ENCODE peak calls at places on chromosome 22, in nine cellular contexts. I is AG04450, P is kidney, R is Panc1, G is GM23338, H is endodermal cell, V is small intestine, Q is left lung, J is right lobe of liver. K is an unnamed sample.

GRCh38 chr22:31647516-31647915 is 14.5 kb downstream of the PISD start:
- DNase-seq in J (no peak), Q (no peak), V (no peak), P (no peak), H (no peak), I (peak), G (no peak), R (no peak), K (no peak)

GRCh38 chr22:46293591-46294260 is 2.9 kb upstream of the GTSE1 start:
- DNase-seq in I (no peak), H (no peak), V (no peak), G (no peak), Q (peak), R (no peak), J (no peak), P (no peak), K (peak)

GRCh38 chr22:24728790-24729637 is 45.5 kb downstream of the PIWIL3 start:
- DNase-seq in R (no peak), V (no peak), G (peak), Q (no peak), H (peak), J (no peak), P (no peak), I (peak), K (peak)

GRCh38 chr22:40567106-40567505 is 69.4 kb downstream of the MRTFA start:
- DNase-seq in G (no peak), P (no peak), V (no peak), R (peak), Q (no peak), H (no peak), J (no peak), I (peak), K (no peak)

GRCh38 chr22:17707526-17707925 is 66.7 kb downstream of the BID start:
- DNase-seq in J (no peak), R (no peak), H (no peak), I (no peak), V (no peak), G (no peak), Q (no peak), P (no peak), K (no peak)

GRCh38 chr22:32985899-32986772 is 72.0 kb downstream of the SYN3 start:
- DNase-seq in R (peak), V (peak), P (no peak), H (peak), J (peak), I (peak), G (peak), Q (peak), K (peak)

GRCh38 chr22:47370448-47371262 is 608.2 kb downstream of the TBC1D22A start:
- DNase-seq in Q (no peak), P (no peak), I (no peak), V (no peak), R (no peak), G (no peak), J (no peak), H (peak), K (no peak)

GRCh38 chr22:37126882-37127281 is 17.4 kb upstream of the TMPRSS6 start:
- DNase-seq in R (no peak), V (no peak), J (peak), P (no peak), Q (no peak), I (no peak), H (peak), G (peak), K (no peak)

GRCh38 chr22:46336119-46337078 is 885 bp downstream of the TRMU start:
- DNase-seq in Q (no peak), J (peak), R (no peak), P (peak), H (peak), V (peak), G (peak), I (no peak), K (no peak)

GRCh38 chr22:48254311-48254873 is 1491.9 kb downstream of the TBC1D22A start:
- DNase-seq in G (no peak), P (no peak), Q (peak), J (no peak), V (no peak), R (no peak), I (no peak), H (peak), K (no peak)

GRCh38 chr22:38656256-38657148 is at the start of the genes CBY1 and FAM227A:
- DNase-seq in R (peak), V (peak), H (peak), Q (peak), P (peak), G (peak), J (peak), I (peak), K (peak)

GRCh38 chr22:27624705-27625104 is 176.9 kb downstream of the MN1 start:
- DNase-seq in G (no peak), P (no peak), Q (no peak), J (no peak), I (no peak), H (no peak), V (no peak), R (no peak), K (no peak)

DNA sequence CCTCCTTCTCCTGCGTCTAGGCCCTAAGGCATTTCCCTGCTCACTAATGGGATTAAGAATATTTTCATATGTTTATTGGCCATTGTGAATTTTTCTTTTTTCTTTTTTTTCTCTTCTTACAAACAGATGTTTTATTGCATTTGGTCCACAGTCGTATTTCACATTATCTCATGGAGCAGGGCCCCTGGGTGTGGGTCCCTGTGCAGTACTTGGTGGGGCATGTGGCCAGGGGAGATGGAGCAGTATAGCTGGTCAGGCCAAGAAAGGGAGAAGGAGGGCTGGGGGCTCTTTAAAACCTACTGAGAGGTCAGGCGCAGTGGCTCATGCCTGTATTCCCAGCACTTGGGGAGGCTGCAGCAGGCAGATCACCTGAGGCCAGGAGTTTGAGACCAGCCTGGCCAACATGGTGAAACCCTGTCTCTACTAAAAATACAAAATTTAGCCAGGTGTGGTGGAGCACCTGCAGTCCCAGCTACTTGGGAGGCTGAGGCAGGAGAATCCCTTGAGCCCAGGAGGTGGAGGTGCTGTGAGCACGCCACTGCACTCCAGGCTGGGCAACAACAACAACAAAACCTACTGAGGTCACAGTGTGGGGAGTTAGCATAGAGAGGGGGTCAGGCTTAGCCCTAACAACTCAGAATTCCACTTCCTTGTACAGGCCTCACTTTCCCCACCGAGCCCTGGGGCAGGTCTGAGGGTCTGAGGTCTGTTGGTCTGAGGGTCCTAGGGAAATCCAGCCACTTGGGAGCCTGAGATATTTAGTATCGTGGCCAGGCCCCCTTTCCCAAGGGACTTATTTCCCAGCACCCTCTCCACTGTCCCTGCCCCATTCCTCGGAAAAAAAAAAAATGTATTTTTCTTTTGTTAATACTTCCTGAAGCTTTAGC is 35.0 kb upstream of the HORMAD2 start:
- DNase-seq in J (no peak), I (no peak), Q (no peak), G (no peak), P (no peak), R (no peak), H (peak), V (no peak), K (no peak)
- H3K27ac ChIP-seq in J (peak), I (peak), Q (no peak), G (no peak), P (peak), R (no peak), H (no peak), V (no peak), K (no peak)

DNA sequence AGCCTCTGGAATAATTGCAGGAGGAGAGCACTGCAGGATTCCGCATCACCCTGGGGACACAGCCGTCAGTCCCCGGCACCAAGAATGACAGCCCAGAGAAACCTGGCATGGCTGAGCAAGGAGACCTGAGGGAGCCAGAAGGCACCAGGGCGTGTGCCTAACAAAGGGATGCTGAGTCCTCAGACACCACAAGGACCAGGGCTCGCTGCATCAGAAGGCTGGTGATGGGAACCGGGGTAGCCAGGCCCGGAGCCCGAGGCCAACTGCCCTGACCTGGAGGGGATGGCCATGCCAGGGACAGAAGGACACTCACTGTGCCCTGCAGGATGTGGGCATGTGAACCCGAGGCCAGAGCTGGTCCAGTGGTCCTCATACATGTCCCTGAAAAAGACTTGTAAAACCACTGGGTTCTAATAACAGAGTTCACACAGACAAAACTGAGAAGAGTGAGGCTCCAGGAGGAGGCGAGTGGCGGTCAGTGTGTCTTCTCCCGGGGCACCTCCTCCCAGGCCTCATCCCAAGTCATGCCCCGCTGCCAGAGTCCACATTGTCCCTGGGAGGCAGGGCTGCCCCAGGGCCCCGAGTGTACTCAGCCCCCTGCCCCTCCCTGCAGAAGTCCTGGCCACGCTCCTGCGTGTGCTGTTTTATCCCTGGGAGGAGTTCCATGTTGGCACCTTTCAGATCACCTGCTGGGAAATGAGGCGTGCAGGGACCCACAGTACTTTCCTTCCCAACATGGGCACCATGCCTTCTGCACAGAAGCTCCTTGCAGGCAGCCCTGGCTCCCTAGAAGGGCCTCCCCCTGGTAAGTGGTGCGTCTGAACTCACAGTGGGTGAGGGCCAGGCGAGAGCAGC is 42.5 kb downstream of the TBX1 start:
- DNase-seq in Q (peak), V (no peak), R (no peak), H (no peak), P (peak), G (no peak), I (no peak), J (peak), K (no peak)
- H3K27ac ChIP-seq in Q (no peak), V (no peak), R (no peak), H (no peak), P (no peak), G (no peak), I (no peak), J (no peak), K (no peak)

DNA sequence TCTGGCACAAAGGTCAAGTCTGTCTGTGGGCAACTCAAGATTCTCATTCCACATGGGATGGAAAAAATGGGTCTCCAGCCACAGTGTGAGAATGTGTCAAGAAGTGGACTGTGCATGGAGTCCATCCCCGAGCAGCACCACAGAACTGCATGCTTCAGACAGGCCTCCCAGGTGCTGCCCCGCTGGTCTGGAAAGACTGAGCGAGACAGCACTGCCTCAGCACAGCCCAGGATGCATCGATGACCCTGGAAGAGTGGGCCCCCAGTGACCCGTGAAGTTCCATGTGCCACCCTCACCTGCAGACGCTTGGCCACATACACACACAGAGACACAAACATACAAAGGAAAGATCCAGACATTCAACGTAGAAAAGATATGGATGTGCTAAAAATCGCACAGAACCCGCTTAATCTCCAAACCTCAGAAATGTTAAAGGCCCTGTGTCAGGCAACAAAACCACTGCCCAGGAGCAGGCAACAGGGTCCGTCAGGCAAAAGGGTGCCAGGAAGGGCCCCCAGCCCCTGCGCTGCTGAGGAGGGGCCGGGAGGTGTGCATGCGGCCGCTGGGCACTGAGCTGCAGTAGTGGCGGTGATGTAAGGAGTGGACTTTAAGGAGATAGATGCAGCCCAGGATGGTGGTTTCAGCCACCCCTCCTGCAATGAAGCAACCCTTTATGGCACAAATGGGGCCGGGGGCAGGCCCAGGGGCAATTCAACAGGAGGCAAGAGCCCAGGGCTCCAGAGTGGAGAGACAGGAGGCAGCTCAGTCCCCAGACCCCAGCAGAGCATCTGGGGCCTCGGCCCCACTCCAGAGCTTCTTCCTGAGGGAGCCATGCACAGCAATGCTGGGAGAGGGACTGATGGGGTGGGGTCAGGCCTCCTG is 84.7 kb downstream of the DGCR2 start:
- DNase-seq in J (peak), H (peak), V (no peak), P (peak), Q (peak), I (no peak), G (no peak), R (no peak), K (no peak)
- H3K27ac ChIP-seq in J (no peak), H (no peak), V (no peak), P (no peak), Q (no peak), I (no peak), G (peak), R (no peak), K (no peak)

GRCh38 chr22:41682033-41682807 is 6.4 kb downstream of the SNU13 start:
- DNase-seq in V (peak), J (peak), R (no peak), P (peak), H (peak), Q (peak), I (peak), G (peak), K (peak)

GRCh38 chr22:41684194-41684593 is 4.5 kb downstream of the SNU13 start:
- DNase-seq in Q (no peak), R (no peak), I (no peak), J (no peak), H (no peak), P (no peak), V (no peak), G (no peak), K (no peak)

GRCh38 chr22:41681616-41682015 is 7.1 kb downstream of the SNU13 start:
- DNase-seq in R (no peak), J (no peak), P (no peak), G (no peak), H (no peak), I (no peak), V (peak), Q (no peak), K (no peak)

GRCh38 chr22:41683616-41684015 is 5.1 kb downstream of the SNU13 start:
- DNase-seq in I (no peak), H (no peak), P (no peak), Q (no peak), R (no peak), G (no peak), V (no peak), J (no peak), K (no peak)

DNA sequence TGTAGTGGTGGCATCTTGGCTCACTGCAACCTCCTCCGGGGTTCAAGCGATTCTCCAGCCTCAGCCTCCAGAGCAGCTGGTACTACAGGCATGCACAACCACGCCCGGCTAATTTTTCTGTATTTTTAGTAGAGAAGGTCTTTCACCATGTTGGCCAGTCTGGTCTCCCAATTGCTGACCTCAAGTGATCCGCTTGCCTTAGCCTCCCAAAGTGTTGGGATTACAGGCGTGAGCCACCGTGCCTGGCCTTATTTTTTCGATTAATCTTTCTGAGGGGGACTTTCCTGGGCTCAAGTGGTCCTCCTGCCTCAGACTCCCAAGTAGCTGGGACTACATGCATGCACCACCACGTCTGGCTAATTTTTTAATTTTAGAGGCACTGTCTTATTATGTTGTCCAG is 5.6 kb downstream of the SNU13 start:
- DNase-seq in P (no peak), J (no peak), I (no peak), R (no peak), H (no peak), Q (no peak), V (no peak), G (no peak), K (no peak)
- H3K27ac ChIP-seq in P (peak), J (peak), I (no peak), R (no peak), H (no peak), Q (peak), V (no peak), G (peak), K (no peak)

DNA sequence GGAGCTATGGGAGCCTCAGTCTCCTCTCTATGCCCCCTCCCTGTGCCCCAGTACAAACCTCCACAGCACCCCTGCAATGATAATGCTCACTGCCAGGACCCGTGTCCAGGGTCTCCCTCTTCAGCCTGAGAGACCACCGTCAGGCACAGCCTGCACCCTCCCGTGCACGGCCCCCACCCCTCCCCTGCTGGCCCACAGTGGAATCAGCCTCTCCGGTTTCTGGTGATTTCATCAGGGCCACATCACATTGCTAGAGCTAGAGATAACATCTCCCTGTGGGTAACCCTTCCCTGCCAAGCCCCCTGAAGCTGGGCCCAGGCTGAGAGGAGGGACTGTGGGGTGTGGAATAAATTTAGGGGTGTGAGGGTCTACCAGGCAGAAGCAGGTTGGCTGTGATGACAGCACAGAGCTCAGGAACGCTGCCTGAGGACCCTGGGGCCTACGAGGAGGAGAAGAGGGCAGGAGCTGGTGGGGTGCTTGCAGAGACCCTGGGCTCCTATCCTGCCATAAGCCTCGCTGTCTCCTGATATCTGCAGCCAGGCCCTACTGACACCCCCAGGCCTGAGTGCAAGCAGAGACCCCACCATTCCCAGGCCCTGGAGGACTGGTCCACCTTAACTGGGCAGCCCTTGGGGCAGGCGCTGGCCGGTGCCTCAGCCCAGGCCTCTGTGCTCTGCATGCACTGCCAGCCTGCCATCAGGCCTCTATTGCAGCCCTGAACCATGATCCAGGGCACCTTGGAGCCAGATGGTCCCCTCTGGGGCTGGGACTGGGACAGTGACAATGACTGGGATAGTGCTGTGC is at the start of gene KLHDC7B:
- DNase-seq in P (no peak), R (no peak), H (no peak), Q (no peak), I (no peak), V (no peak), J (no peak), G (no peak), K (no peak)
- H3K27ac ChIP-seq in P (no peak), R (peak), H (no peak), Q (peak), I (no peak), V (peak), J (no peak), G (no peak), K (no peak)

K was measured in caudate nucleus.